ENCODE peak calls at places on chromosomes 1 and 21, in five cellular contexts. I is tibial nerve, Y is A549, Q is HepG2, K is suprapubic skin. J is an unnamed sample.

GRCh38 chr21:35206141-35207125 is 157.3 kb upstream of the RUNX1 start:
- DNase-seq in I (no peak), Y (no peak), Q (no peak), K (no peak), J (peak; percentile 69)

GRCh38 chr1:160626560-160627342 is 20.1 kb downstream of the SLAMF1 start:
- DNase-seq in I (no peak), Y (no peak), Q (no peak), K (no peak), J (no peak)

GRCh38 chr1:8263806-8264205 is 54.1 kb upstream of the SLC45A1 start:
- DNase-seq in I (no peak), Y (no peak), Q (no peak), K (no peak), J (no peak)

GRCh38 chr1:116556289-116557006 is 14.4 kb downstream of the CD58 start:
- DNase-seq in I (no peak), Y (peak; percentile 62), Q (no peak), K (no peak), J (peak; percentile 68)

GRCh38 chr1:162391790-162392563 is 10.4 kb downstream of the C1orf226 start:
- DNase-seq in I (no peak), Y (peak; percentile 65), Q (peak; percentile 28), K (no peak), J (no peak)

GRCh38 chr1:226945106-226945857 is 5.2 kb downstream of the COQ8A start:
- DNase-seq in I (no peak), Y (no peak), Q (peak; percentile 85), K (no peak), J (peak; percentile 91)

GRCh38 chr1:58709540-58709939 is 9.7 kb upstream of the MYSM1 start:
- DNase-seq in I (no peak), Y (no peak), Q (no peak), K (no peak), J (no peak)

GRCh38 chr1:156912861-156913808 is 7.3 kb upstream of the LRRC71 start:
- DNase-seq in I (no peak), Y (no peak), Q (no peak), K (no peak), J (no peak)

GRCh38 chr1:231929311-231929710 is 302.7 kb downstream of the DISC1 start:
- DNase-seq in I (no peak), Y (no peak), Q (no peak), K (no peak), J (no peak)

GRCh38 chr1:204744102-204744501 is 58.6 kb upstream of the LRRN2 start:
- DNase-seq in I (no peak), Y (no peak), Q (no peak), K (no peak), J (no peak)

GRCh38 chr1:54153548-54154439 is 994 bp upstream of the CDCP2 start:
- DNase-seq in I (peak; percentile 53), Y (no peak), Q (peak; percentile 68), K (peak; percentile 87), J (peak; percentile 75)

GRCh38 chr21:42781150-42781980 is 98.0 kb downstream of the WDR4 start:
- DNase-seq in I (peak; percentile 20), Y (no peak), Q (peak; percentile 32), K (no peak), J (peak; percentile 34)

GRCh38 chr1:87325982-87326738 is 2.5 kb upstream of the LMO4 start:
- DNase-seq in I (peak; percentile 69), Y (peak; percentile 56), Q (peak; percentile 44), K (no peak), J (peak; percentile 30)

GRCh38 chr1:10693152-10693496 is 103.3 kb downstream of the CASZ1 start:
- DNase-seq in I (no peak), Y (no peak), Q (no peak), K (no peak), J (no peak)

GRCh38 chr1:47438321-47439150 is 692 bp downstream of the FOXD2 start:
- DNase-seq in I (no peak), Y (no peak), Q (no peak), K (no peak), J (no peak)

GRCh38 chr21:42411197-42411869 is 7.6 kb downstream of the UBASH3A start:
- DNase-seq in I (no peak), Y (peak; percentile 25), Q (peak; percentile 32), K (no peak), J (no peak)

GRCh38 chr1:37477198-37477931 is 3.0 kb downstream of the ZC3H12A start:
- DNase-seq in I (no peak), Y (peak; percentile 47), Q (peak; percentile 31), K (peak; percentile 74), J (peak; percentile 87)

GRCh38 chr1:33456302-33456886 is 16.1 kb upstream of the ZSCAN20 start:
- DNase-seq in I (no peak), Y (no peak), Q (no peak), K (no peak), J (no peak)

GRCh38 chr1:182387566-182387965 is 4.0 kb downstream of the GLUL start:
- DNase-seq in I (no peak), Y (no peak), Q (no peak), K (no peak), J (no peak)

GRCh38 chr1:112807117-112807516 is 92.0 kb upstream of the PPM1J start:
- DNase-seq in I (no peak), Y (no peak), Q (no peak), K (no peak), J (no peak)

GRCh38 chr1:2259668-2260392 is 31.7 kb downstream of the SKI start:
- DNase-seq in I (no peak), Y (no peak), Q (no peak), K (no peak), J (no peak)

GRCh38 chr1:221824025-221824424 is 82.1 kb upstream of the DUSP10 start:
- DNase-seq in I (no peak), Y (peak; percentile 31), Q (no peak), K (no peak), J (no peak)

GRCh38 chr1:220680085-220680687 is 10.0 kb upstream of the C1orf115 start:
- DNase-seq in I (no peak), Y (peak; percentile 51), Q (peak; percentile 42), K (no peak), J (no peak)

GRCh38 chr21:44765231-44766013 is 36.2 kb downstream of the UBE2G2 start:
- DNase-seq in I (no peak), Y (no peak), Q (no peak), K (peak; percentile 73), J (no peak)

DNA sequence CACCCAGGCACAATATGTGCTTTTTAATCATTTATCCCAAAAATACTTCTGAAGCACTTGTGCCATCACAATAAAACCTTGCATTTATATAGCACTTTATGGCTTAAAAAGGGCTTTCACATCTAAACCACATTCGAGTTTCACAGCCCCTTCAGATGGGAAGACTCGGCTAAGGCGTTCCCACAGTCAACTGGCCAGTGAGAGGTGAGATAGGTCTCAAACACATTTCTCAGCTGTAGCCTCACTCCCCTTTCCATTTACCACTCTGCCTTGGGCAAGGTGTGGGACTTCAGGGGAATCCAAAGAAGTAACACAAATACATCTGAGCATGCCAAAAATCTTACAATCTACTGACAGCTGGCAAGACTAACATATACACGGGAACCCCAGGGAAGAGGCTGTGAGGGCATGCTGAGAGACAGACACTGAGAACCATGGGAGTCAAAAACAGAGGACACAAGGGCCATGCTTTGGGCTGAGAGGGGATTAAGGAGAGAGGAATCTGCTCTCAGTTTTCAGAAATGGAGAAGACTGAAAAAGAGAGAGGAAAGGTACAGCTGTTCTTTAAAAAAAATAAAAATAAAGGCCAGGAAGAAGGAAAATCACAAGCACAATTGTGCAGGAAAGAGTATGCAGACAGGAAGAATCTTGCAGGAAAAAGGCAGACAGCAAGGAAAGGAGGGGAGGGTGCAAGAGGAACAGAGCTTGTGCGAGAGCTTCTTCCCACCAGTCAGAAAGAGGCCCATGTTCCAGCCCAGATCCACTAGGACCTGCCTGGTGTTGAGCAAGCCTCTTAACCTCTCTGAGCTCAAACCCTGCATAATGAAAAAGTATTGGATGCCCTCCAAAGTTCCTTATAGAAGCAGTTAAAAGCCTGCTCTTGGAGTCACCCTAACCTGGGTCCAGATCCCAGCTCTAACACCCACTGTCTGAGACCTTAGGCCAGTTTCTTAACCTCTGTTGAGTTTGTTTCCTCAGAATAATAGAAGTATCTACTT is 73.5 kb downstream of the JAK1 start:
- DNase-seq in I (no peak), Y (no peak), Q (no peak), K (no peak), J (no peak)
- H3K27ac ChIP-seq in I (no peak overlapping the region), Y (peak overlapping the region; percentile 89), Q (no peak overlapping the region), K (no peak overlapping the region), J (no peak overlapping the region)

DNA sequence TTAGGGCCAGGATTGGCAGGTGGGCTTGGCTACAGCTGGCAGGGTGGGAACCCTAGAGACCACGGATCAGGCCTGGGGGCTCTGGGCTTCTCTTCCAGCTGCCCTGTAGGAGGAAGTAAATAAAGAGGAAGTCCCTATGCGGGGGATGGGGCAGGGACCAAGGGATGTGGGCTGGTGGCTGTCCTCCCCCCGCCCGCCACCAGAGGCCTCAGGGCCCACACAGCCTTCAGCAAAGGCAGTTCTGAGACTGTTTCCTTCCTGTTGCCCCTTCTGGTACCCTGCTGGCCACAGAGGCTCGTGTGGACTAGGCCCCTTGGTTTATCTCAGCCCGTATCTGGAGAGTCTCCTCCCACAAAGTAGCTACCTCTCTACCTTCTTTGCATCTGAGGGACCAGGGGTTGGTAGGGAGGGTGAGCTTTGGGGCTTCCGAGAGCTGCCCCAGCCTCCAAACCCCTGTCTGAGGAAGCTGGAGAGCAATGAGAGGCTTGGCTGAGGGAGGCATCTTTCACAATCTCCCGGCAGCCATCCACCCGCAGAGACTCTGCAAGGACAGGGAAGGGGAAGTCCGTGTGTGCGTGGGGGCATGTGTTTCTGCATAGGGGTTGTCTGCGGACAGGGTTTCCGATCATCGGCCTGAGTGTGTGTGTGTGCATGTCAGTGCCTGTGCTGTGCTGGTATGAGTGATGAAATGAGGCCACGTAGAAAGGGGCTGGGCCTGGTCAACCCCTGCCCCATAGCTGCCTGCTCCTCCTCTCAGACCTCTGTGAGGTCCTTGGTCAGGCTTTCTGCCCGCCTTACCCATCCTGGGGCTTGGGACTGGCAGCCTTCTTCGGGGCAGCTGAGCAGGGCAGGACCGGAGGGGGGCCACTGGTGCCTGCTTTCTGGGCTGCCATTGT is 12.5 kb downstream of the RPS6KA1 start:
- DNase-seq in I (peak; percentile 70), Y (no peak), Q (peak; percentile 47), K (no peak), J (peak; percentile 65)
- TF ChIP-seq CTCF in I (peak; percentile 26), Y (no peak), Q (no peak), K (no peak), J (peak; percentile 14)

DNA sequence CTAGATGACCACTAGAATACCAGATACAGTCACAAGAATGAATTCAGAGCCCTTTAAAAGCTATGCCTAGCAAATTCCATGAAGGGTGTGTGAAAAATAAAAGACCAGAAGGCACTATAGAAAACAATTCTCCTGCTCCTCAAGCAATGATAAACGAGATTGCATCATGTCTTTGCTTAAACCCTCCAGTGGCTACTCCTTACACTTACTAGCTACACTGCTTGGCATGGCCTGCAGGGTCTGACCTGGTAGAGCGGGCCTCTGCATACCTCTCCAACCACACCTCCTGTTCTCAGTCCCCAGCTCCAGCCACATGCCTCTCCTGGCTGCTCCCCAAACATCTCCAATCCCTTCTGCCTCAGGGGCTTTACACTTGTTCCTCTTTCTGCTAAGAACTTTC is 11.0 kb upstream of the CREG1 start:
- DNase-seq in I (no peak), Y (peak; percentile 15), Q (no peak), K (no peak), J (no peak)
- TF ChIP-seq EP300 in I (no peak), Y (no peak), Q (no peak), K (no peak), J (no peak)

GRCh38 chr1:15455522-15455921 is 1.0 kb upstream of the CELA2A start:
- DNase-seq in I (no peak), Y (no peak), Q (no peak), K (no peak), J (no peak)

GRCh38 chr1:15452216-15452615 is 4.3 kb upstream of the CELA2A start:
- DNase-seq in I (no peak), Y (no peak), Q (no peak), K (no peak), J (no peak)

GRCh38 chr1:15452866-15453571 is 3.5 kb upstream of the CELA2A start:
- DNase-seq in I (no peak), Y (no peak), Q (no peak), K (no peak), J (no peak)

GRCh38 chr1:15453773-15454172 is 2.8 kb upstream of the CELA2A start:
- DNase-seq in I (no peak), Y (no peak), Q (no peak), K (no peak), J (no peak)

GRCh38 chr1:15454256-15454655 is 2.3 kb upstream of the CELA2A start:
- DNase-seq in I (no peak), Y (no peak), Q (no peak), K (no peak), J (peak; percentile 71)
- H3K27ac ChIP-seq in I (no peak overlapping the region), Y (no peak overlapping the region), Q (no peak overlapping the region), K (no peak overlapping the region), J (no peak overlapping the region)